ENCODE peak calls at places on chromosomes 5 and 9, in six cellular contexts. G, H, Z, J, N and M are unnamed samples.

GRCh38 chr5:107072440-107072839 is 598.3 kb downstream of the EFNA5 start:
- DNase-seq in H (no peak), Z (no peak), G (no peak), J (no peak), N (no peak), M (no peak)

GRCh38 chr5:75885849-75886596 is 168.8 kb upstream of the POC5 start:
- DNase-seq in Z (no peak), N (no peak), G (peak), H (peak), J (no peak), M (no peak)

GRCh38 chr9:6811436-6811835 is 53.7 kb downstream of the KDM4C start:
- DNase-seq in J (no peak), G (no peak), N (no peak), H (peak), Z (no peak), M (no peak)

GRCh38 chr9:4689687-4690104 is 10.3 kb downstream of the CDC37L1 start:
- DNase-seq in Z (no peak), N (no peak), H (no peak), J (no peak), G (no peak), M (peak)

GRCh38 chr5:134051305-134051704 is 46.5 kb upstream of the VDAC1 start:
- DNase-seq in H (no peak), G (no peak), N (no peak), J (no peak), Z (no peak), M (no peak)

GRCh38 chr5:58496488-58496887 is 5.3 kb downstream of the GAPT start:
- DNase-seq in G (peak), Z (no peak), H (no peak), N (no peak), J (no peak), M (no peak)

GRCh38 chr9:81737871-81738507 is 48.6 kb upstream of the TLE1 start:
- DNase-seq in Z (no peak), N (peak), H (no peak), G (no peak), J (peak), M (peak)

GRCh38 chr9:38017149-38017884 is 51.7 kb downstream of the SHB start:
- DNase-seq in G (peak), J (no peak), N (no peak), Z (no peak), H (peak), M (peak)

GRCh38 chr5:74067748-74068541 is 441.9 kb downstream of the ARHGEF28 start:
- DNase-seq in Z (no peak), J (peak), H (no peak), G (no peak), N (no peak), M (peak)

GRCh38 chr9:92633879-92634278 is 36.1 kb downstream of the IPPK start:
- DNase-seq in Z (peak), G (no peak), N (no peak), H (no peak), J (no peak), M (no peak)

GRCh38 chr9:26262431-26262830 is 584.2 kb upstream of the TUSC1 start:
- DNase-seq in Z (no peak), G (no peak), H (no peak), J (no peak), N (no peak), M (no peak)

GRCh38 chr9:35349287-35349990 is 140.5 kb upstream of the RUSC2 start:
- DNase-seq in J (no peak), N (no peak), H (no peak), G (no peak), Z (no peak), M (peak)

GRCh38 chr5:149561848-149562247 is 10.6 kb upstream of the CSNK1A1 start:
- DNase-seq in G (peak), H (peak), Z (no peak), J (peak), N (peak), M (no peak)

GRCh38 chr5:9015937-9016270 is 530.0 kb downstream of the SEMA5A start:
- DNase-seq in Z (no peak), J (no peak), H (no peak), G (no peak), N (no peak), M (no peak)
- TF ChIP-seq POLR2AphosphoS5 in Z (no peak), J (no peak), H (no peak), G (no peak), N (no peak), M (no peak)

GRCh38 chr5:36728697-36729543 is 122.5 kb downstream of the SLC1A3 start:
- DNase-seq in Z (no peak), G (peak), J (no peak), H (peak), N (peak), M (peak)
- H3K4me3 ChIP-seq in Z (no peak), G (no peak), J (no peak), H (no peak), N (no peak), M (no peak)

DNA sequence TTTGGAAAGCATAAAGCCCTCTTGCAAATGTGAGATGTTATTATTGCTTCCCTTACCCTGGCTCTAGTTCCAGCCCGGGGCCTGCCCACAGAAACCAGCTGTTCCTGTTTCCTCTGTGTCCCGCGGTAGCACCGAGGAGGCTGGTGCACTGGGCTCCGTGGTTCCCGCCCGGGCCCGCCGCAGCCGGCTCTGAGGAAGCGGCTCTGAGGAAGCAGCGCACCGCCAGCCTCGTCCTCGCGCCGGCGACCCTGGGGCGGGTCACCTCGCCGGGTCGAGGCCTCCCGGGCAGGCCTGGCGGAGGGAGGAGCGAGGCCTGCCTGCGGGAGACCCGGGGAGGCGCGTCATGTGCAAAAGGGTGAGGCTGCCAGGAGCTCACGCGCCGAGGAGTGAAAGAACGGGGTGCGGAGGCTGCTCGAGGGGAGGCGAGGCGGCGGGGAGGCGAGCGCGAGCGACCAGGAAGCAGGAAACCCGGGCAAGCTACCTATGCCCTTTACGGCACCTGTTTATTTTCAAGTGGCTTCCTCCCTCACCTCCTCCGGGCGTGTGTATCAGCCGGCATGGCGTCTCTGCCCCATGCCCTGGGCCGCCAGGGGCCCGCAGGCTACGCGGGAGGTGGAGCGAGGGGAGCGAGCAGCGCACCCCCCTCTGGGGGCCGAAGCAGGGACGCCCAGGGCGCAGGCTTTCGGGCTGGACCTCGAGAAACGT is 61.3 kb upstream of the MEGF10 start:
- DNase-seq in G (peak), H (peak), Z (peak), J (no peak), N (no peak), M (peak)
- TF ChIP-seq CTCF in G (no peak), H (no peak), Z (no peak), J (no peak), N (no peak), M (peak)

DNA sequence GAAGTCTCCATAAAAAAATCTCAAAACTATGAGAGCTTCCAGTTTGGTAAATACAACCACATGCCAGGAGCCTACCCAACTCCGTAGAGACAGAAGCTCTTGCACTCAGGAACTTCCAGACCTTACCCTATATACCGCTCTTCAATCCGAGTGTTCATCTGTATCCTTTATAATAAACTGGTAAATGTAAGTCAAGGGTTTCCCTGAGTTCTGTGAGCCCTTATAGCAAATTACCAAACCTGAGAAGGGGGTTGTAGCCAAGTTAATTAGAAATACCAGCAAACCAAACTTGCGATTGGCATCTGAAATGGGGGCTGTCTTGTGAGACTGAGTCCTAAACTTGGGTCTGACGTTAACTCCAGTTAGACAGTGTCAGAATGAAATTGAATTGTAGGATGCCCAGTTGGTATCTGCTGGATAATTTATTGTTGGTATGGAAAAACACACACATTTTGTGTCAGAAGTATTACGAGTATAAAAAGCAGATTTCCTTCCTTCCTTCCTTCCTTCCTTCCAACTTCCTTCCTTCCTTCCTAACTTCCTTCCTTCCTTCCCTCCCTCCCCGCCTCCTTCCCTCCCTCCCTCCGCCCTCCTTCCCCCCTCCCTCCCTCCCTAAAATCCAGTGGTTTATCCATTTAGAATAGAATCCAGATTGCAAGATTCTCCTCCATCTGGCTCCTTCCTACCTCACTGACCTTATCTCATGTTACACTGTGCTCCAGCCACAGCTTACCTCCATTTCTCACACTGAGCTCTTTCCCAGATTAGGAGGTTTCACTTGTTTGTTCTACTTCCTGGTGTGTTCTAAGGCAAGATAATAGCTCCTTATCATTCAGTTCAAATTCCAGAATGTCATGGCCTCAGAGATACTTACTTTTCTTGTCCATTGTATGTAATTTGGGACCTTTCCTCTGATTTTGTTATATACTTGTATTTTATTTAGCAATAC is 196.7 kb downstream of the WDR70 start:
- DNase-seq in G (peak), Z (no peak), N (peak), H (no peak), J (no peak), M (no peak)
- TF ChIP-seq POLR2AphosphoS5 in G (no peak), Z (no peak), N (no peak), H (no peak), J (no peak), M (no peak)

DNA sequence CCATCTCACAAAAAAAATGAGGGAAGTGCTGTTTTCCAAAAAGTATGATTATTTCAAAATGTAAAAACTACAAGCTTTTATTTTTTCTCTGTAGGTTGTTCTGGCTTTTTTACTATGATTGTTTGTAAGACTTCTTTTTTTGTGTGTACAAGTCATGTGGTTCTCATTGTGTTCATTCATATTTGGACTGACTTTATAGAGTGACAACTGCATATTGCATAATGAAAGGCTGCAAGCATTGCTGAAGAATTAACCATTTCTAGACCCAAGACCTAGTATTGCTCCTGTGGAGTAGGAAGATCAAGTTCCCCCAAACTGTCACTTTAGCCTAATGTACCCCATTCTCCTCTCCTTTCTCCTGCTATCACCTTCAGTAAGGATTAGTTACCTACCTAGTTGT is 10.0 kb downstream of the MAP1B start:
- DNase-seq in N (no peak), G (no peak), H (no peak), Z (no peak), J (no peak), M (no peak)
- H3K4me3 ChIP-seq in N (no peak), G (no peak), H (no peak), Z (no peak), J (no peak), M (no peak)

DNA sequence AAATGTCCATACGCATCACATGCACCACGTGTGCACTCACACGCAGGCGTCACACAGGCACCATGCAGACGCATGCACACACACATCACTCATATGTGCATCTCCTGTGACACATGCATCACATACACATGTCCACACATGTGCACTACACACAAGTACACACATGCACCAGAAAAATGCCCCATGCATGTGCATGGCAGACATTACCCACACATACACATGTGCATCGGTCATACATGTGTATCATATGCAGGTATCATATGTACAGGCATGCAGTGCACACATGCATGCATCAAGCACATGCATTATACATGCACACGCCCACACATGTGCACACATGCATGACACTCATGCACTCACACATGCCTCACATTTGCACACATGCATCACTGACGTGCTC is 26.1 kb downstream of the ADAMTS2 start:
- DNase-seq in J (no peak), N (no peak), Z (peak), H (no peak), G (no peak), M (no peak)
- TF ChIP-seq CTCF in J (no peak), N (no peak), Z (no peak), H (no peak), G (no peak), M (no peak)

GRCh38 chr5:180806351-180807011 is 3.9 kb upstream of the MGAT1 start:
- DNase-seq in H (no peak), N (no peak), Z (peak), J (no peak), G (no peak), M (no peak)
- TF ChIP-seq POLR2AphosphoS5 in H (no peak), N (no peak), Z (no peak), J (no peak), G (no peak), M (no peak)